ENCODE peak calls at places on chromosomes 6 and 20, in five cellular contexts. N, I, G, D and O are unnamed samples.

GRCh38 chr6:138570716-138571020 is 71.4 kb upstream of the NHSL1 start:
- DNase-seq in N (peak), I (no peak), G (no peak), D (no peak), O (no peak)

GRCh38 chr6:112694986-112695385 is 347.9 kb downstream of the RFPL4B start:
- DNase-seq in N (no peak), I (no peak), G (no peak), D (no peak), O (no peak)

GRCh38 chr20:34626978-34627377 is 49.9 kb downstream of the PIGU start:
- DNase-seq in N (no peak), I (no peak), G (no peak), D (no peak), O (no peak)

GRCh38 chr6:3592371-3592941 is 135.6 kb upstream of the SLC22A23 start:
- DNase-seq in N (peak), I (no peak), G (no peak), D (no peak), O (peak)

GRCh38 chr20:34581341-34582189 is 23.0 kb downstream of the MAP1LC3A start:
- DNase-seq in N (no peak), I (peak), G (peak), D (no peak), O (peak)

GRCh38 chr20:49901588-49901987 is 13.7 kb downstream of the SPATA2 start:
- DNase-seq in N (no peak), I (no peak), G (no peak), D (no peak), O (no peak)

GRCh38 chr6:160275511-160276003 is 16.9 kb upstream of the SLC22A2 start:
- DNase-seq in N (no peak), I (no peak), G (no peak), D (no peak), O (no peak)

GRCh38 chr6:75204222-75204958 is 1.5 kb downstream of the COL12A1 start:
- DNase-seq in N (peak), I (no peak), G (no peak), D (peak), O (peak)

GRCh38 chr6:158574800-158575199 is 14.9 kb downstream of the TMEM181 start:
- DNase-seq in N (no peak), I (no peak), G (no peak), D (no peak), O (no peak)

GRCh38 chr6:44169154-44169553 is 10.5 kb downstream of the CAPN11 start:
- DNase-seq in N (no peak), I (no peak), G (no peak), D (no peak), O (no peak)

GRCh38 chr6:72704979-72705378 is 83.1 kb downstream of the KCNQ5 start:
- DNase-seq in N (peak), I (no peak), G (no peak), D (no peak), O (no peak)

GRCh38 chr20:41499961-41500725 is 118.0 kb downstream of the CHD6 start:
- DNase-seq in N (no peak), I (no peak), G (no peak), D (no peak), O (no peak)

GRCh38 chr20:51531712-51532456 is 10.6 kb downstream of the NFATC2 start:
- DNase-seq in N (no peak), I (no peak), G (no peak), D (no peak), O (no peak)

GRCh38 chr20:57880155-57880648 is 170.4 kb upstream of the PMEPA1 start:
- DNase-seq in N (no peak), I (no peak), G (no peak), D (no peak), O (no peak)

GRCh38 chr6:4368649-4369048 is 233.3 kb upstream of the ECI2 start:
- DNase-seq in N (no peak), I (no peak), G (no peak), D (no peak), O (no peak)

GRCh38 chr6:85372188-85372914 is 77.5 kb upstream of the NT5E start:
- DNase-seq in N (peak), I (no peak), G (no peak), D (no peak), O (no peak)

GRCh38 chr6:158717341-158718328 is 67.8 kb downstream of the SYTL3 start:
- DNase-seq in N (no peak), I (no peak), G (peak), D (no peak), O (no peak)

GRCh38 chr6:161029195-161029809 is 37.7 kb downstream of the MAP3K4 start:
- DNase-seq in N (no peak), I (no peak), G (peak), D (no peak), O (no peak)

GRCh38 chr6:1255646-1256365 is 56.1 kb upstream of the FOXQ1 start:
- DNase-seq in N (no peak), I (no peak), G (no peak), D (no peak), O (no peak)

GRCh38 chr6:89597988-89598387 is 40.6 kb downstream of the LYRM2 start:
- DNase-seq in N (peak), I (no peak), G (no peak), D (no peak), O (peak)

GRCh38 chr6:137926207-137926731 is 59.2 kb downstream of the TNFAIP3 start:
- DNase-seq in N (no peak), I (peak), G (no peak), D (no peak), O (no peak)

DNA sequence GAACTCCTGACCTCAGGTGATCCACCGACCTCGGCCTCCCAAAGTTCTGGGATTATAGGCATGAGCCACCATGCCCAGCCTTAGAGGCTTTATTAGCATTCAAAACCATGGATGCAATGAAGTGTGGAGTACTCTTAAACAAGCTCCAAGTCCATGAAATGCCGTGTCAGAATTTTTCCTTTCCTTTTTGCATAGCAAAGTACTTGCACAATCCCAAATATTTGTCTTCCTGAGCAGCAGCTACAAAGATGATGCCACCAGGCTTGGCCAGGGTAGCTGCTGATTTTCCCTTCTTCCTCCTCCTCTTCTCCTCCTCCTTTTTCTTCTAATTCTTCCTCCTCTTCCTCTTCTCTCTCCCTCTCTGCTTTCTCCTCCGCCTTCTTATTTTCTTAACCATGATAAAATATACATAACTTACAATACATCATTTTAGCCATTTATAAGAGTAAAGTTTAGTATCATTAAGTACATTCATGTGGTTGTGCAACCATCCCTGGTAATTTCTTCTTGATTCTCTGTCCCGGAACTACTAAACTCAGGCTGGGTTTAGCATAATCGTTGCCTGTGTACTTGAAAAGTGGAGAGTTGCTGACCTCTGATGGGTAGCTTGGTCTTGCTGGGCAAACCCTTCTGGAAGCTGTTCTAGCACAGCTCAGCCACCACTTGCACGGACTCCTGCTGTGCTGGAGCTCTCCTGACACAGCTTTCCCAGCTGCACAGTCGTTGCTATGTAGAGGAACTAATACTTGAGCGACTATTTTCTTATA is 20.3 kb downstream of the MUCL3 start:
- DNase-seq in N (peak), I (no peak), G (no peak), D (no peak), O (peak)
- TF ChIP-seq SUZ12 in N (no peak), I (no peak), G (no peak), D (no peak), O (no peak)

GRCh38 chr6:36610576-36611336 is 16.6 kb downstream of the SRSF3 start:
- DNase-seq in N (no peak), I (no peak), G (no peak), D (no peak), O (no peak)
- TF ChIP-seq SUZ12 in N (no peak), I (no peak), G (no peak), D (no peak), O (no peak)

DNA sequence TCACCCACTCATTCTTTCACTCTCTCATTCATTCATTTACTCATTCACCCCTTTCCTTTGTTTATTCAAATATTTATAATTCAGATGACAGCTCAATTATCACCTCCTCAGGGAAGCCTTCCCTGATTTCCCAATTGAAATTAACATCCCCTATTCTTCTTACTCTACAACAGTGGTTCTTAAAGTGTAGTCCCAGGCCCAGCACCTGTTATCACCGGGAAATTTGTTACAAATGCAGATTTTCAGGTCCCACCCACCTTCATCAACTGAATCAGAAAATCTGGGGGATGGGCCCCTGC is 30.3 kb downstream of the KIAA1755 start:
- DNase-seq in N (no peak), I (no peak), G (no peak), D (no peak), O (no peak)
- TF ChIP-seq SUZ12 in N (no peak), I (no peak), G (no peak), D (no peak), O (no peak)

GRCh38 chr6:141744971-141745370 is 387.8 kb upstream of the GJE1 start:
- DNase-seq in N (no peak), I (no peak), G (no peak), D (no peak), O (no peak)
- TF ChIP-seq SUZ12 in N (no peak), I (no peak), G (no peak), D (no peak), O (no peak)

GRCh38 chr6:30259140-30260035 is 46.2 kb upstream of the TRIM26 start:
- DNase-seq in N (peak), I (peak), G (peak), D (peak), O (peak)

GRCh38 chr6:30258204-30258603 is 45.0 kb upstream of the TRIM26 start:
- DNase-seq in N (no peak), I (no peak), G (no peak), D (no peak), O (no peak)

GRCh38 chr6:30264731-30265130 is 51.5 kb upstream of the TRIM26 start:
- DNase-seq in N (no peak), I (no peak), G (no peak), D (no peak), O (no peak)

GRCh38 chr6:30263734-30264133 is 50.5 kb upstream of the TRIM26 start:
- DNase-seq in N (no peak), I (no peak), G (no peak), D (no peak), O (no peak)

DNA sequence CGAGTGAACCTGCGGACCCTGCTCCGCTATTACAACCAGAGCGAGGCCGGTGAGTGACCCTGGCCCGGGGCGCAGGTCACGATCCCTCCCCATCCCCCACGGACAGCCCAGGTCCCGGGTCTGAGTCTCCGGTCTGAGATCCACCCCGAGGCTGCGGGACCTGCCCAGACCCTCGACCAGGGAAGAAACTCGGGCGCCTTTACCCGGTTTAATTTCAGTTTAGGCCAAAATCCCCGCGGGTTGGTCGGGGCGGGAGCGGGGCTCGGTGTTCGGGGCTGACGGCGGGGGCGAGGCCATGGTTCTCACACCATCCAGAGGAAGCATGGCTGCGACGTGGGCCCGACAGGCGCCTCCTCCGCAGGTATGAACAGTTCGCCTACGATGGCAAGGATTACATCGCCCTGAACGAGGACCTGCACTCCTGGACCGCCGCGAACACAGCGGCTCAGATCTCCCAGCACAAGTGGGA is 46.9 kb upstream of the TRIM26 start:
- DNase-seq in N (no peak), I (no peak), G (no peak), D (peak), O (no peak)
- TF ChIP-seq SUZ12 in N (no peak), I (no peak), G (no peak), D (no peak), O (no peak)

DNA sequence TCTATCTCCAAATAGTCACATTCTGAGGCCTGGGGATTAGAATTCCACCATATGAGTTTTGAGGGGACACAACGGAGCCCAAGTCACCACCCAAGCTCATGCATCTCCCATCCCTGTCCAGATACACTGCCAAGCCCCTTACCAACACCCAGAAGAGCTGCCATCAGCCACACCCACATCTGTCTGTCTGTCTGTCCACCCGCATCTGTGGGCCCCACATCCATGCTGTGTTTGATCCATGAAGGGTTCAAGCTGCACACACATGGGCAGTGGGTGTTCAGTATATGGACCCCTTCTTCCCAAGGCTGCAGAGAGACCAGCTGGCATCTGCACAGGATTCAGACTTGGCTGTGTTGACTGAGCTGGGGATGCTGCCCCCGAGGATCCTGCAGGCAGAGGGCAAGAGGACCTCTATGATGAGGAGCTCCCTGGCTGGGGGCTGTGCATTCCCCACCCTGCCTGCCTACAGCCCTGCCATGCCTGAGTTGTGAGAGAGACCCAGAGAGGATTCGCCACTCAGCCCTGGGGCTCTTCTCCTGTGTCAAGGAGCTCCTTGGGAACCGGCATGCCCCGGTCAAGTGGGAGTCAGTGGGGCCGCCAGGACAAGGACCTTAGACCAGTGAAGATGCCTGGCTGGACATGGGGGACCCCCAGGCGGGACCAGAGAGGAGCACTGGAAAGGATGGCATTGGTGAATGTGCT is 206.4 kb downstream of the SYNDIG1 start:
- DNase-seq in N (no peak), I (no peak), G (no peak), D (no peak), O (no peak)
- TF ChIP-seq SUZ12 in N (no peak), I (no peak), G (no peak), D (no peak), O (no peak)

DNA sequence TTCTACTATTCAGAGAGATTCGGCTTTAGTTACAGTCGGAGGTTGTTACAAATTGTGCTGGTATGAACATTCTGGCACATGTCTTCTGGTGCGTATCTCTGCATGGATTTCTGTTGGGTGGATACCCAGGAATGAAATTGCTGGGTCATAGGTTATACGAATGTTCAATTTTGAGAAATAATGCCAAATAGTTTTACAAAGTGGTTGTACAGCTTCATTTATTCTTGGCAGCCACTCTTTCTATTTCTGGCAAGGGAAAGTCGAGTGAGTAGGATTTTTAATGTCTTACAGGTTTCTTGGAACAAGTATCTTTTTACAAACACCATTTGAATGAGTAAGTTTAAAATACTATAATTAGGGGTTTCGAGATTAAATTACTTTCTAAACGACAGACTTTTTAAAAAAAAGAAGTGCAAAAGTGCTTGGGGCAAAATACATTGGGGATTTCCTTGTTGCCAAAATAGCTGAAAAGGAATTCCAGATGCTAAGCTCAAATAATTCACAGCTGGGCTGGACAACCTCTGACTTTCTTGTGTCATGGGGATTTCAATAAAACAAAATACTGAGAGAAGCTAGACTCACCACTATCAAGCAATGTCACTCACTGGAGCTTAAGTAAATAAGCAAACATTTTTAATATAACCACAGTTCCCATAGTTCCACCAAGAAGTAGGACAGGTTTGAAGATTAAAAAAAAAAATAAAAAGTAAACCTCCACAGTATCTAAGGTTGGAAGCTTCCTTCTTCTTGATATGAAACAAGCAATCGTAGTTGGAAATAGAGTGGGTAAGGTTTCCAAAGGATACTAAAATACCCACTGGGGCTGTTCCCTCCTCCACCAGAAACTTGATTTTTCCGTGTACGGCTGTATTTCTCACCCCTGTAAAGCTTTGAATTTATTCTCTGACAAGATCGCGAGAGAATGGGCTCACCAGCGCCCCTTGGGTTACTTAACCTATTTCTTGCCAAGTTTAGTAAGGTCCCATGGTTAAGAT is 21.6 kb upstream of the GFOD1 start:
- DNase-seq in N (no peak), I (no peak), G (no peak), D (peak), O (no peak)
- TF ChIP-seq SUZ12 in N (no peak), I (no peak), G (no peak), D (no peak), O (no peak)

DNA sequence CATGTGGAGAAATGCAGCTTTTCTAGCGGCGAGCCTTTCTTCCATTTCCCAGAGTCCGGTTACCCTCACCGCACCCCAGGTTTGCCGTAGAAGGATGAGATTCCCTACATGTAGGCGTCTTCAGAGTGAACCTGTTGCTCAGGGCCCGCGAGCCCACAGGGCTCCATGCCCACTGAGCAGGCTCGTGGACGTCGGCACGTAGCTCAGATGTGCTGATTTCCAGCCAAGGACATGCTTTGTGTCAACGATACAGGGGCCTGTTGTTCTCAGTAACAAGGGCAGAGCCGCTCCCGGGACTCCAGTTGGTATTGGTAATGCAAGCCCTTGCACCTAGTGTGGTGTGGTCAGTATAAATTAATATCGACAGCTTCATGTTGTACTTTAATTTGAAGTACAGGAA is 159.6 kb downstream of the MTHFD1L start:
- DNase-seq in N (no peak), I (no peak), G (no peak), D (no peak), O (no peak)
- TF ChIP-seq SUZ12 in N (no peak), I (no peak), G (no peak), D (no peak), O (no peak)